ENCODE peak calls at places on chromosome 20, in six cellular contexts. One of them, this sample, is unnamed.

GRCh38 chr20:47535088-47535487 is 33.4 kb downstream of the NCOA3 start:
- DNase-seq in neuronal stem cell: peak
- DNase-seq in IMR-90: no peak
- DNase-seq in H9: peak
- DNase-seq in mesenchymal stem cell: no peak
- DNase-seq in trophoblast cell: no peak
- DNase-seq in this sample: peak

GRCh38 chr20:12113468-12114371 is 196.0 kb downstream of the BTBD3 start:
- DNase-seq in neuronal stem cell: no peak
- DNase-seq in IMR-90: no peak
- DNase-seq in H9: no peak
- DNase-seq in mesenchymal stem cell: peak
- DNase-seq in trophoblast cell: no peak
- DNase-seq in this sample: no peak

GRCh38 chr20:4160761-4161305 is 145.5 kb upstream of the RNF24 start:
- DNase-seq in neuronal stem cell: no peak
- DNase-seq in IMR-90: peak
- DNase-seq in H9: no peak
- DNase-seq in mesenchymal stem cell: peak
- DNase-seq in trophoblast cell: no peak
- DNase-seq in this sample: peak

GRCh38 chr20:42192321-42192720 is 574.1 kb upstream of the CHD6 start:
- DNase-seq in neuronal stem cell: no peak
- DNase-seq in IMR-90: no peak
- DNase-seq in H9: no peak
- DNase-seq in mesenchymal stem cell: no peak
- DNase-seq in trophoblast cell: no peak
- DNase-seq in this sample: no peak

GRCh38 chr20:37636212-37636975 is 57.4 kb upstream of the CTNNBL1 start:
- DNase-seq in neuronal stem cell: no peak
- DNase-seq in IMR-90: no peak
- DNase-seq in H9: no peak
- DNase-seq in mesenchymal stem cell: no peak
- DNase-seq in trophoblast cell: no peak
- DNase-seq in this sample: no peak

GRCh38 chr20:3592931-3593330 is 70.3 kb downstream of the GFRA4 start:
- DNase-seq in neuronal stem cell: no peak
- DNase-seq in IMR-90: no peak
- DNase-seq in H9: no peak
- DNase-seq in mesenchymal stem cell: no peak
- DNase-seq in trophoblast cell: peak
- DNase-seq in this sample: no peak

GRCh38 chr20:40506567-40506966 is 182.5 kb downstream of the MAFB start:
- DNase-seq in neuronal stem cell: no peak
- DNase-seq in IMR-90: peak
- DNase-seq in H9: no peak
- DNase-seq in mesenchymal stem cell: peak
- DNase-seq in trophoblast cell: peak
- DNase-seq in this sample: no peak

GRCh38 chr20:32017711-32018251 is 7.5 kb downstream of the CCM2L start:
- DNase-seq in neuronal stem cell: peak
- DNase-seq in IMR-90: no peak
- DNase-seq in H9: peak
- DNase-seq in mesenchymal stem cell: no peak
- DNase-seq in trophoblast cell: peak
- DNase-seq in this sample: peak

GRCh38 chr20:2468581-2469407 is 1.8 kb downstream of the SNRPB start:
- DNase-seq in neuronal stem cell: no peak
- DNase-seq in IMR-90: peak
- DNase-seq in H9: no peak
- DNase-seq in mesenchymal stem cell: peak
- DNase-seq in trophoblast cell: no peak
- DNase-seq in this sample: no peak

GRCh38 chr20:4026093-4026601 is 10.8 kb upstream of the RNF24 start:
- DNase-seq in neuronal stem cell: no peak
- DNase-seq in IMR-90: peak
- DNase-seq in H9: peak
- DNase-seq in mesenchymal stem cell: peak
- DNase-seq in trophoblast cell: no peak
- DNase-seq in this sample: no peak

GRCh38 chr20:49877254-49877990 is 37.9 kb downstream of the SPATA2 start:
- DNase-seq in neuronal stem cell: no peak
- DNase-seq in IMR-90: no peak
- DNase-seq in H9: no peak
- DNase-seq in mesenchymal stem cell: no peak
- DNase-seq in trophoblast cell: no peak
- DNase-seq in this sample: no peak

GRCh38 chr20:9214676-9215075 is 145.8 kb downstream of the PLCB4 start:
- DNase-seq in neuronal stem cell: no peak
- DNase-seq in IMR-90: peak
- DNase-seq in H9: no peak
- DNase-seq in mesenchymal stem cell: peak
- DNase-seq in trophoblast cell: no peak
- DNase-seq in this sample: no peak

GRCh38 chr20:50309280-50309763 is 118.7 kb downstream of the CEBPB start:
- DNase-seq in neuronal stem cell: no peak
- DNase-seq in IMR-90: peak
- DNase-seq in H9: no peak
- DNase-seq in mesenchymal stem cell: peak
- DNase-seq in trophoblast cell: no peak
- DNase-seq in this sample: no peak

GRCh38 chr20:38628580-38629470 is 27.2 kb downstream of the ARHGAP40 start:
- DNase-seq in neuronal stem cell: no peak
- DNase-seq in IMR-90: no peak
- DNase-seq in H9: peak
- DNase-seq in mesenchymal stem cell: no peak
- DNase-seq in trophoblast cell: no peak
- DNase-seq in this sample: no peak

GRCh38 chr20:2984956-2985661 is 58.3 kb upstream of the GNRH2 start:
- DNase-seq in neuronal stem cell: no peak
- DNase-seq in IMR-90: peak
- DNase-seq in H9: no peak
- DNase-seq in mesenchymal stem cell: peak
- DNase-seq in trophoblast cell: peak
- DNase-seq in this sample: peak

GRCh38 chr20:62289898-62290297 is 12.9 kb upstream of the ADRM1 start:
- DNase-seq in neuronal stem cell: no peak
- DNase-seq in IMR-90: peak
- DNase-seq in H9: no peak
- DNase-seq in mesenchymal stem cell: no peak
- DNase-seq in trophoblast cell: no peak
- DNase-seq in this sample: no peak

GRCh38 chr20:62291251-62292066 is 11.3 kb upstream of the ADRM1 start:
- DNase-seq in neuronal stem cell: no peak
- DNase-seq in IMR-90: no peak
- DNase-seq in H9: no peak
- DNase-seq in mesenchymal stem cell: no peak
- DNase-seq in trophoblast cell: no peak
- DNase-seq in this sample: no peak

GRCh38 chr20:62294516-62294915 is 8.3 kb upstream of the ADRM1 start:
- DNase-seq in neuronal stem cell: no peak
- DNase-seq in IMR-90: no peak
- DNase-seq in H9: no peak
- DNase-seq in mesenchymal stem cell: no peak
- DNase-seq in trophoblast cell: no peak
- DNase-seq in this sample: no peak

GRCh38 chr20:62293111-62293784 is 9.5 kb upstream of the ADRM1 start:
- DNase-seq in neuronal stem cell: no peak
- DNase-seq in IMR-90: no peak
- DNase-seq in H9: no peak
- DNase-seq in mesenchymal stem cell: no peak
- DNase-seq in trophoblast cell: no peak
- DNase-seq in this sample: no peak

DNA sequence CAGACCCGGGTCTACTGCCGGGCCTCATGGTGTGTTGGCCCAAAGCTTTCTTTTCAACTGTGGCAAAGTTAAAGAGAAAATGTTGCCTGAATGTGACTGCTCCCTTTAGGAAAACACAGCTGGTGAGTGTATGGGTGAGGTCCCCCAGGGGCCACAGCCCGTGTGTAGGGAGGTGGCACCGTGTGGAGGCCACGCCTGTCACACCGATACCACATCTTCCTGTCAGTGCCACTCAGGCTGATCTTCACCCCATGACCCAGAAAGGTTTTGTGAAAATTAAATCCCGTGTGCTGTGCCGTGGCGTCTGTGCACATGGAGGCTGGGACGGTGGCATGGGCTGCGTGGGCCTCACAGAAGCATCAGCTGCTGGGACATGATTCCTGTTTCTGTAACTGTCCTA is 10.7 kb upstream of the ADRM1 start:
- DNase-seq in neuronal stem cell: no peak
- DNase-seq in IMR-90: no peak
- DNase-seq in H9: no peak
- DNase-seq in mesenchymal stem cell: no peak
- DNase-seq in trophoblast cell: no peak
- DNase-seq in this sample: no peak
- H4K91ac ChIP-seq in neuronal stem cell: no peak
- H4K91ac ChIP-seq in IMR-90: no peak
- H4K91ac ChIP-seq in H9: no peak
- H4K91ac ChIP-seq in mesenchymal stem cell: no peak
- H4K91ac ChIP-seq in trophoblast cell: no peak
- H4K91ac ChIP-seq in this sample: no peak

GRCh38 chr20:45948742-45949541 is 14.5 kb downstream of the PCIF1 start:
- DNase-seq in neuronal stem cell: no peak
- DNase-seq in IMR-90: no peak
- DNase-seq in H9: no peak
- DNase-seq in mesenchymal stem cell: no peak
- DNase-seq in trophoblast cell: no peak
- DNase-seq in this sample: no peak

GRCh38 chr20:45949542-45950329 is 15.3 kb downstream of the PCIF1 start:
- DNase-seq in neuronal stem cell: no peak
- DNase-seq in IMR-90: no peak
- DNase-seq in H9: no peak
- DNase-seq in mesenchymal stem cell: no peak
- DNase-seq in trophoblast cell: no peak
- DNase-seq in this sample: no peak

GRCh38 chr20:45947110-45947866 is 12.8 kb downstream of the PCIF1 start:
- DNase-seq in neuronal stem cell: no peak
- DNase-seq in IMR-90: no peak
- DNase-seq in H9: no peak
- DNase-seq in mesenchymal stem cell: no peak
- DNase-seq in trophoblast cell: no peak
- DNase-seq in this sample: no peak

GRCh38 chr20:45946149-45946970 is 11.9 kb downstream of the PCIF1 start:
- DNase-seq in neuronal stem cell: no peak
- DNase-seq in IMR-90: no peak
- DNase-seq in H9: no peak
- DNase-seq in mesenchymal stem cell: peak
- DNase-seq in trophoblast cell: no peak
- DNase-seq in this sample: no peak

DNA sequence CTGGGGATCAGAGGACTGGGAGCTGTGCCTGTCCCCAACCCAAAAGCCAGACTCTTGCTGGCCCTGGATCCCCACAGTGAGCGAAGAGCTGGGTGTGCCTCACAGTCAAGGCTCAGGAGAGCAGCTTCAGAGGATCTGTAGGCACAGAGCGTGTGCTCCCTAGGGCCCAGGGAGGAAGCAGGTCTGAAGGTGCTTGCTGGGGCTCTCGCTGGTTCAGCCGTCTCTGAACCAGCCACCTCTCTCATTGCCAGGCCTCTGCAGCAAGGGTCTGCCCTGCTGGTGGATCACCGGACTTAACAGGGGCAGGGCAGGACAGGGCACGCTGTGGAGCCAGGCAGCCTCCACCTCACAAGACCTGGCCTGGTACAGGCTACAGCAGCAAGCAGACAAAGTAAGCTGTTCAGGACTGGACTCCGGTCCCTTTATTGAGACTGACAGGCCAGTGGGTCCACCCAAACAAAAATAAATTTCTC is 13.8 kb downstream of the PCIF1 start:
- DNase-seq in neuronal stem cell: no peak
- DNase-seq in IMR-90: no peak
- DNase-seq in H9: no peak
- DNase-seq in mesenchymal stem cell: no peak
- DNase-seq in trophoblast cell: no peak
- DNase-seq in this sample: no peak
- H4K91ac ChIP-seq in neuronal stem cell: no peak
- H4K91ac ChIP-seq in IMR-90: no peak
- H4K91ac ChIP-seq in H9: no peak
- H4K91ac ChIP-seq in mesenchymal stem cell: no peak
- H4K91ac ChIP-seq in trophoblast cell: no peak
- H4K91ac ChIP-seq in this sample: no peak

GRCh38 chr20:56604690-56605089 is 24.4 kb upstream of the TFAP2C start:
- DNase-seq in neuronal stem cell: no peak
- DNase-seq in IMR-90: no peak
- DNase-seq in H9: no peak
- DNase-seq in mesenchymal stem cell: no peak
- DNase-seq in trophoblast cell: no peak
- DNase-seq in this sample: no peak
- H4K91ac ChIP-seq in neuronal stem cell: no peak
- H4K91ac ChIP-seq in IMR-90: no peak
- H4K91ac ChIP-seq in H9: no peak
- H4K91ac ChIP-seq in mesenchymal stem cell: no peak
- H4K91ac ChIP-seq in trophoblast cell: peak
- H4K91ac ChIP-seq in this sample: no peak

GRCh38 chr20:24742436-24742835 is 206.6 kb upstream of the CST7 start:
- DNase-seq in neuronal stem cell: no peak
- DNase-seq in IMR-90: no peak
- DNase-seq in H9: no peak
- DNase-seq in mesenchymal stem cell: no peak
- DNase-seq in trophoblast cell: no peak
- DNase-seq in this sample: no peak

GRCh38 chr20:24745206-24745605 is 203.9 kb upstream of the CST7 start:
- DNase-seq in neuronal stem cell: no peak
- DNase-seq in IMR-90: no peak
- DNase-seq in H9: peak
- DNase-seq in mesenchymal stem cell: no peak
- DNase-seq in trophoblast cell: no peak
- DNase-seq in this sample: no peak

GRCh38 chr20:24741673-24742072 is 207.4 kb upstream of the CST7 start:
- DNase-seq in neuronal stem cell: no peak
- DNase-seq in IMR-90: no peak
- DNase-seq in H9: peak
- DNase-seq in mesenchymal stem cell: no peak
- DNase-seq in trophoblast cell: no peak
- DNase-seq in this sample: peak

GRCh38 chr20:24743641-24744040 is 205.4 kb upstream of the CST7 start:
- DNase-seq in neuronal stem cell: no peak
- DNase-seq in IMR-90: no peak
- DNase-seq in H9: peak
- DNase-seq in mesenchymal stem cell: no peak
- DNase-seq in trophoblast cell: no peak
- DNase-seq in this sample: no peak

GRCh38 chr20:24742989-24743388 is 206.1 kb upstream of the CST7 start:
- DNase-seq in neuronal stem cell: no peak
- DNase-seq in IMR-90: no peak
- DNase-seq in H9: no peak
- DNase-seq in mesenchymal stem cell: no peak
- DNase-seq in trophoblast cell: no peak
- DNase-seq in this sample: no peak
- H4K91ac ChIP-seq in neuronal stem cell: no peak
- H4K91ac ChIP-seq in IMR-90: no peak
- H4K91ac ChIP-seq in H9: no peak
- H4K91ac ChIP-seq in mesenchymal stem cell: no peak
- H4K91ac ChIP-seq in trophoblast cell: no peak
- H4K91ac ChIP-seq in this sample: no peak

This sample was measured in H1.